ENCODE peak calls at places on chromosomes 13 and 19, in nine cellular contexts. S is cardiac muscle cell; N is stimulated activated CD4-positive, alpha-beta T cell treated with anti-CD3 and anti-CD28 coated beads, TNF-alpha, amount 100 ng/mL, for 48 hours; O is non-pigmented ciliary epithelial cell; R is fibroblast of lung; Q is IMR-90; P is NCI-H460; I is EL; V is NCI-H345. K is an unnamed sample.

GRCh38 chr19:37007587-37008220 is 70.5 kb upstream of the ZNF420 start:
- DNase-seq in S (peak; percentile 79), N (peak; percentile 3), O (no peak), R (peak; percentile 71), Q (no peak), P (no peak), I (no peak), V (peak; percentile 88), K (no peak)

GRCh38 chr19:3770136-3771032 is 1.6 kb downstream of the RAX2 start:
- DNase-seq in S (no peak), N (no peak), O (no peak), R (no peak), Q (no peak), P (no peak), I (no peak), V (no peak), K (no peak)

GRCh38 chr19:58569943-58570670 is 3.0 kb downstream of the MZF1 start:
- DNase-seq in S (no peak), N (no peak), O (no peak), R (no peak), Q (no peak), P (no peak), I (no peak), V (no peak), K (no peak)

GRCh38 chr19:9819590-9819898 is 665 bp upstream of the FBXL12 start:
- DNase-seq in S (no peak), N (no peak), O (no peak), R (no peak), Q (no peak), P (no peak), I (no peak), V (no peak), K (no peak)

GRCh38 chr13:95745752-95746151 is 68.8 kb downstream of the DNAJC3 start:
- DNase-seq in S (peak; percentile 11), N (no peak), O (no peak), R (no peak), Q (no peak), P (no peak), I (no peak), V (no peak), K (no peak)

GRCh38 chr19:6752257-6753177 is 13.0 kb downstream of the TRIP10 start:
- DNase-seq in S (no peak), N (no peak), O (no peak), R (no peak), Q (no peak), P (no peak), I (no peak), V (no peak), K (no peak)

GRCh38 chr13:99630269-99630898 is 129.1 kb downstream of the TM9SF2 start:
- DNase-seq in S (no peak), N (no peak), O (no peak), R (no peak), Q (no peak), P (no peak), I (no peak), V (no peak), K (no peak)

GRCh38 chr19:14333101-14333871 is 48.0 kb upstream of the ADGRE5 start:
- DNase-seq in S (peak; percentile 75), N (no peak), O (no peak), R (peak; percentile 20), Q (no peak), P (no peak), I (peak; percentile 57), V (no peak), K (no peak)

GRCh38 chr19:34217952-34218817 is 36.2 kb upstream of the GARRE1 start:
- DNase-seq in S (peak; percentile 91), N (peak; percentile 47), O (peak; percentile 96), R (peak; percentile 94), Q (peak; percentile 98), P (no peak), I (peak; percentile 96), V (peak; percentile 92), K (peak; percentile 32)

GRCh38 chr13:67438465-67438864 is 208.3 kb upstream of the PCDH9 start:
- DNase-seq in S (no peak), N (no peak), O (no peak), R (peak; percentile 17), Q (no peak), P (peak; percentile 11), I (no peak), V (no peak), K (no peak)

GRCh38 chr13:70390968-70391367 is 282.7 kb upstream of the KLHL1 start:
- DNase-seq in S (no peak), N (no peak), O (no peak), R (no peak), Q (no peak), P (no peak), I (no peak), V (no peak), K (no peak)

GRCh38 chr19:56217039-56217949 is 15.2 kb downstream of the ZSCAN5C start:
- DNase-seq in S (peak; percentile 49), N (no peak), O (peak; percentile 5), R (peak; percentile 11), Q (peak; percentile 4), P (no peak), I (peak; percentile 35), V (no peak), K (no peak)

GRCh38 chr13:39451860-39452301 is 151.1 kb downstream of the LHFPL6 start:
- DNase-seq in S (peak; percentile 90), N (no peak), O (no peak), R (peak; percentile 58), Q (peak; percentile 30), P (no peak), I (no peak), V (peak; percentile 73), K (peak; percentile 15)

GRCh38 chr19:10915511-10916091 is 12.8 kb downstream of the YIPF2 start:
- DNase-seq in S (peak; percentile 56), N (no peak), O (no peak), R (peak; percentile 89), Q (peak; percentile 86), P (no peak), I (peak; percentile 95), V (no peak), K (no peak)

GRCh38 chr13:110409581-110409992 is 102.5 kb downstream of the COL4A2 start:
- DNase-seq in S (peak; percentile 75), N (no peak), O (no peak), R (peak; percentile 76), Q (peak; percentile 68), P (no peak), I (peak; percentile 92), V (no peak), K (no peak)

GRCh38 chr19:14542721-14543328 is 13.4 kb downstream of the TECR start:
- DNase-seq in S (peak; percentile 40), N (no peak), O (no peak), R (no peak), Q (no peak), P (no peak), I (peak; percentile 34), V (no peak), K (no peak)

GRCh38 chr13:76917096-76917495 is 30.9 kb upstream of the KCTD12 start:
- DNase-seq in S (peak; percentile 59), N (no peak), O (no peak), R (peak; percentile 18), Q (peak; percentile 16), P (no peak), I (peak; percentile 7), V (no peak), K (no peak)

GRCh38 chr13:43573787-43574562 is 212.8 kb downstream of the ENOX1 start:
- DNase-seq in S (peak; percentile 64), N (no peak), O (no peak), R (peak; percentile 17), Q (no peak), P (no peak), I (peak; percentile 29), V (no peak), K (no peak)

GRCh38 chr13:52156724-52157251 is 2.6 kb downstream of the NEK3 start:
- DNase-seq in S (peak; percentile 32), N (no peak), O (no peak), R (no peak), Q (peak; percentile 36), P (no peak), I (no peak), V (no peak), K (no peak)

GRCh38 chr13:32314271-32314967 is 744 bp downstream of the ZAR1L start:
- DNase-seq in S (no peak), N (no peak), O (no peak), R (no peak), Q (no peak), P (no peak), I (no peak), V (no peak), K (peak; percentile 1)

GRCh38 chr13:95247857-95248256 is 53.4 kb downstream of the ABCC4 start:
- DNase-seq in S (no peak), N (no peak), O (no peak), R (no peak), Q (no peak), P (no peak), I (no peak), V (no peak), K (peak; percentile 93)

GRCh38 chr13:79990048-79990447 is 350.9 kb downstream of the SPRY2 start:
- DNase-seq in S (no peak), N (no peak), O (no peak), R (no peak), Q (peak; percentile 35), P (no peak), I (no peak), V (no peak), K (no peak)

GRCh38 chr19:29896790-29897189 is 45.2 kb upstream of the URI1 start:
- DNase-seq in S (no peak), N (no peak), O (no peak), R (no peak), Q (no peak), P (no peak), I (no peak), V (no peak), K (no peak)

GRCh38 chr19:13953021-13953531 is 767 bp downstream of the DCAF15 start:
- DNase-seq in S (peak; percentile 59), N (no peak), O (no peak), R (peak; percentile 57), Q (peak; percentile 39), P (no peak), I (peak; percentile 71), V (no peak), K (no peak)

GRCh38 chr19:34589730-34590129 is 87.2 kb downstream of the SCGB2B2 start:
- DNase-seq in S (no peak), N (no peak), O (no peak), R (no peak), Q (no peak), P (no peak), I (no peak), V (no peak), K (no peak)

GRCh38 chr19:6700586-6701316 is 19.7 kb downstream of the C3 start:
- DNase-seq in S (no peak), N (no peak), O (no peak), R (no peak), Q (no peak), P (no peak), I (no peak), V (no peak), K (no peak)

GRCh38 chr13:93603043-93603442 is 376.4 kb downstream of the GPC6 start:
- DNase-seq in S (peak; percentile 90), N (no peak), O (peak; percentile 42), R (peak; percentile 94), Q (peak; percentile 82), P (peak; percentile 28), I (peak; percentile 91), V (no peak), K (no peak)

GRCh38 chr19:49761625-49762311 is 1.3 kb downstream of the TSKS start:
- DNase-seq in S (peak; percentile 81), N (no peak), O (no peak), R (peak; percentile 65), Q (peak; percentile 56), P (no peak), I (peak; percentile 37), V (no peak), K (no peak)

GRCh38 chr13:98285317-98285716 is 108.2 kb upstream of the RNF113B start:
- DNase-seq in S (no peak), N (no peak), O (peak; percentile 20), R (no peak), Q (peak; percentile 49), P (no peak), I (no peak), V (peak; percentile 75), K (no peak)

GRCh38 chr13:42832341-42833153 is 51.2 kb downstream of the FAM216B start:
- DNase-seq in S (peak; percentile 90), N (no peak), O (peak; percentile 87), R (peak; percentile 97), Q (peak; percentile 94), P (no peak), I (peak; percentile 86), V (no peak), K (no peak)

GRCh38 chr19:7908742-7909461 is 5.2 kb downstream of the MAP2K7 start:
- DNase-seq in S (no peak), N (no peak), O (no peak), R (no peak), Q (no peak), P (no peak), I (no peak), V (no peak), K (no peak)

K was measured in CMK.